ENCODE peak calls at places on chromosomes 4 and X, in four cellular contexts. One of them, this sample, is unnamed.
A peak's percentile ranks its signal among the peaks of the same experiment; 100 is the strongest.

GRCh38 chr4:81466841-81467671 is 4.7 kb downstream of the RASGEF1B start:
- DNase-seq in uterus: peak; percentile 72
- DNase-seq in suprapubic skin: no peak
- DNase-seq in right lobe of liver: no peak
- DNase-seq in this sample: peak; percentile 83

GRCh38 chrX:10079155-10079711 is 77.5 kb upstream of the CLCN4 start:
- DNase-seq in uterus: no peak
- DNase-seq in suprapubic skin: no peak
- DNase-seq in right lobe of liver: no peak
- DNase-seq in this sample: no peak

GRCh38 chr4:147139455-147140198 is 194.0 kb upstream of the TTC29 start:
- DNase-seq in uterus: no peak
- DNase-seq in suprapubic skin: no peak
- DNase-seq in right lobe of liver: no peak
- DNase-seq in this sample: no peak

GRCh38 chr4:21882050-21882839 is 66.3 kb downstream of the KCNIP4 start:
- DNase-seq in uterus: no peak
- DNase-seq in suprapubic skin: no peak
- DNase-seq in right lobe of liver: no peak
- DNase-seq in this sample: no peak

GRCh38 chr4:2365054-2365912 is 53.2 kb downstream of the ZFYVE28 start:
- DNase-seq in uterus: no peak
- DNase-seq in suprapubic skin: peak; percentile 59
- DNase-seq in right lobe of liver: no peak
- DNase-seq in this sample: no peak

GRCh38 chr4:39029752-39030694 is 2.2 kb downstream of the TMEM156 start:
- DNase-seq in uterus: no peak
- DNase-seq in suprapubic skin: no peak
- DNase-seq in right lobe of liver: no peak
- DNase-seq in this sample: no peak

GRCh38 chr4:8167291-8167690 is 8.7 kb upstream of the ABLIM2 start:
- DNase-seq in uterus: no peak
- DNase-seq in suprapubic skin: no peak
- DNase-seq in right lobe of liver: no peak
- DNase-seq in this sample: no peak

GRCh38 chr4:188484256-188484655 is 345.0 kb downstream of the TRIML1 start:
- DNase-seq in uterus: no peak
- DNase-seq in suprapubic skin: no peak
- DNase-seq in right lobe of liver: no peak
- DNase-seq in this sample: no peak

GRCh38 chr4:173448557-173448918 is 49.6 kb upstream of the SCRG1 start:
- DNase-seq in uterus: no peak
- DNase-seq in suprapubic skin: no peak
- DNase-seq in right lobe of liver: no peak
- DNase-seq in this sample: no peak

GRCh38 chr4:145820407-145820806 is 118.2 kb downstream of the ZNF827 start:
- DNase-seq in uterus: no peak
- DNase-seq in suprapubic skin: no peak
- DNase-seq in right lobe of liver: no peak
- DNase-seq in this sample: no peak

GRCh38 chr4:55948726-55949479 is at the start of gene CEP135:
- DNase-seq in uterus: peak; percentile 88
- DNase-seq in suprapubic skin: peak; percentile 95
- DNase-seq in right lobe of liver: peak; percentile 97
- DNase-seq in this sample: peak; percentile 89
- TF ChIP-seq POLR2A in uterus: peak; percentile 45
- TF ChIP-seq POLR2A in suprapubic skin: no peak
- TF ChIP-seq POLR2A in right lobe of liver: peak; percentile 53
- TF ChIP-seq POLR2A in this sample: no peak

GRCh38 chrX:115892787-115893671 is 277.5 kb upstream of the AGTR2 start:
- DNase-seq in uterus: peak; percentile 49
- DNase-seq in suprapubic skin: no peak
- DNase-seq in right lobe of liver: peak; percentile 31
- DNase-seq in this sample: peak; percentile 20
- H3K27ac ChIP-seq in uterus: no peak overlapping the region
- H3K27ac ChIP-seq in suprapubic skin: no peak overlapping the region
- H3K27ac ChIP-seq in right lobe of liver: no peak overlapping the region
- H3K27ac ChIP-seq in this sample: peak overlapping the region; percentile 53

GRCh38 chrX:101602077-101602476 is 15.7 kb downstream of the ARMCX6 start:
- DNase-seq in uterus: no peak
- DNase-seq in suprapubic skin: no peak
- DNase-seq in right lobe of liver: no peak
- DNase-seq in this sample: no peak
- TF ChIP-seq POLR2A in uterus: no peak
- TF ChIP-seq POLR2A in suprapubic skin: no peak
- TF ChIP-seq POLR2A in right lobe of liver: no peak
- TF ChIP-seq POLR2A in this sample: no peak

GRCh38 chrX:78102100-78102499 is 1.9 kb upstream of the PGK1 start:
- DNase-seq in uterus: no peak
- DNase-seq in suprapubic skin: no peak
- DNase-seq in right lobe of liver: no peak
- DNase-seq in this sample: no peak
- H3K27ac ChIP-seq in uterus: no peak overlapping the region
- H3K27ac ChIP-seq in suprapubic skin: no peak overlapping the region
- H3K27ac ChIP-seq in right lobe of liver: no peak overlapping the region
- H3K27ac ChIP-seq in this sample: no peak overlapping the region

DNA sequence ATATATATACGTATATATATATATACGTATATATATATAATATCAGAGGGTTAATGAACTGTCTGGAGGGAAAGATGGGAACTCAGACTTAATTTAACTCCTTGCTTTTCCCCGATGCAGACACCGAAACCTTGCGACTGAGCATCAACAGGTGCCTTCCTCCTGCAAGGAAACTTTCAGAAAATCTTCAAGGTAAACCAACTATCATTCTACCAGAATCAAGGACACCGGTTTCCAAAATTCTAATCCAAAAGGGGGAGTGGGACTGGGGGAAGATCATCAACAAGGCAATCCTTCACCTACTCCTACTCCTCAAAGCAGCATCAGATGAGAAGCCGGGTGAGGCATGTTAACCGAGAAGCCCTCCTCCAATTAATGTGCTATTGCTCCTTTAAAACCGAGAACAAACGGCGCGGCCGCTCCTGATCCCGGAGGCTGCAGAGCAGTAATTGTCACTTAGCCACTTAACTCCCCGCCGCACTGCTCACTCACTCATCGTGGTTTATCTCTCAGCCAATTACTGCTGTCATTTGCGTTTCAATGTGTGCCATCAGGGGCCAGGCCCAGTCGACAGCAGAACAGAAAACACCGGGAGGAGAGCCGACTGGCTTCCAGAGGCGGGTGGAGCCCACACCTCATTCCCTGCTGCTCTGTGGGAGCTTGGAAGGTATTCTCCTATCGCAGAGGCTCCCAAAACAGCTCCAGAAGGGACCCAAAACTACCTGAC is 61.7 kb downstream of the MAML3 start:
- DNase-seq in uterus: no peak
- DNase-seq in suprapubic skin: no peak
- DNase-seq in right lobe of liver: peak; percentile 37
- DNase-seq in this sample: peak; percentile 68
- TF ChIP-seq POLR2A in uterus: no peak
- TF ChIP-seq POLR2A in suprapubic skin: no peak
- TF ChIP-seq POLR2A in right lobe of liver: no peak
- TF ChIP-seq POLR2A in this sample: no peak

GRCh38 chr4:89708903-89709361 is 128.0 kb downstream of the SNCA start:
- DNase-seq in uterus: no peak
- DNase-seq in suprapubic skin: no peak
- DNase-seq in right lobe of liver: no peak
- DNase-seq in this sample: no peak
- H3K27ac ChIP-seq in uterus: peak overlapping the region; percentile 61
- H3K27ac ChIP-seq in suprapubic skin: no peak overlapping the region
- H3K27ac ChIP-seq in right lobe of liver: no peak overlapping the region
- H3K27ac ChIP-seq in this sample: no peak overlapping the region

GRCh38 chr4:74042681-74043080 is 4.2 kb upstream of the CXCL3 start:
- DNase-seq in uterus: no peak
- DNase-seq in suprapubic skin: no peak
- DNase-seq in right lobe of liver: no peak
- DNase-seq in this sample: peak; percentile 58

GRCh38 chr4:74039065-74039763 is 725 bp upstream of the CXCL3 start:
- DNase-seq in uterus: no peak
- DNase-seq in suprapubic skin: no peak
- DNase-seq in right lobe of liver: no peak
- DNase-seq in this sample: no peak

GRCh38 chr4:74041418-74041817 is 2.9 kb upstream of the CXCL3 start:
- DNase-seq in uterus: no peak
- DNase-seq in suprapubic skin: no peak
- DNase-seq in right lobe of liver: no peak
- DNase-seq in this sample: no peak

GRCh38 chr4:74037076-74037475 is 1.4 kb downstream of the CXCL3 start:
- DNase-seq in uterus: no peak
- DNase-seq in suprapubic skin: no peak
- DNase-seq in right lobe of liver: no peak
- DNase-seq in this sample: no peak

DNA sequence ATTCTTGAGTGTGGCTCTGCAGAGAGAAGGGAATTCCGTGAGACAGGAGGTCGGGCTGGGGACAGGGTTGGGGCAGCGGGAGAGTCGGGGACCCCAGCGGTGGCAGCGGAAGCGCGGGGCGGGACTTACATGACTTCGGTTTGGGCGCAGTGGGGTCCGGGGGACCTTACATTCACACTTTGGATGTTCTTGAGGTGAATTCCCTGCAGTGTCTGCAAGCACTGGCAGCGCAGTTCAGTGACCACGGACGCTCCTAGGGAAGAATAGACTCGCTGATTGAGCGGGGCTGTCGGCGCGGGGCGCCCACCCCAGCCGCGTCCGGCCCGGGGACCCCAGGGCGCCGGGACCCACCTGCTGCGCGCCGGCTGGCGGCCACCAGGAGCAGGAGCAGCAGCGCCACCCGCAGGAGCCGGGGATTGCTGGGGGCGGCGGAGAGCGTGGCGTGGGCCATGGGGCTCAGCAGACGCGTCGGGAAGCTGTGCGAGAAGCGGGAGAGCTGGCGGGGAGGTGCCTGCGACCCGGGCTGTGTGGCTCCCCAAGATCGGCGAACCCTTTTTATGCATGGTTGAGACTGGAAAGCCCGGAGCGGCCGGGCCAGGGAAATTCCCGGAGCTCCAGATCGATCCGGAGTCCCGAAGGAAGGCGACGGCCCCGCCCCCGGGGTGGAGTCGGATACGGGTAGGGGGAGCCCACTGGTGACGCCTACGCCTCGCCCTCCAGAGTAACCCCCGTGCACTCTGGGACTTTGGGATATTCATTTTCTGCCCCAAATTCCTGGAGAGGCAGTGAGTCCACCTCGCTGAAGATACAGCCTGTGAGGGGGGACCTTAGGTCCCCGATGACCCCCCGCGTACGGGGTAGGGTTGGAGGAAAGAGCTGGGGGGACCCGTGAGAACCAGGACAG is at the start of gene CXCL3:
- DNase-seq in uterus: peak; percentile 34
- DNase-seq in suprapubic skin: peak; percentile 84
- DNase-seq in right lobe of liver: peak; percentile 91
- DNase-seq in this sample: peak; percentile 85
- TF ChIP-seq POLR2A in uterus: no peak
- TF ChIP-seq POLR2A in suprapubic skin: no peak
- TF ChIP-seq POLR2A in right lobe of liver: peak; percentile 24
- TF ChIP-seq POLR2A in this sample: no peak

GRCh38 chrX:154372612-154373022 is 1.8 kb downstream of the FLNA start:
- DNase-seq in uterus: no peak
- DNase-seq in suprapubic skin: no peak
- DNase-seq in right lobe of liver: no peak
- DNase-seq in this sample: no peak
- H3K27ac ChIP-seq in uterus: peak overlapping the region; percentile 98
- H3K27ac ChIP-seq in suprapubic skin: no peak overlapping the region
- H3K27ac ChIP-seq in right lobe of liver: no peak overlapping the region
- H3K27ac ChIP-seq in this sample: peak overlapping the region; percentile 86

This sample was measured in Peyer's patch.